ENCODE peak calls at places on chromosome X, in nine cellular contexts. One of them, this sample, is unnamed.

GRCh38 chrX:106177106-106177981 is 9.2 kb downstream of the PWWP3B start:
- DNase-seq in HepG2: no peak
- DNase-seq in A549: no peak
- DNase-seq in suprapubic skin: no peak
- DNase-seq in stomach: no peak
- DNase-seq in upper lobe of left lung: no peak
- DNase-seq in tibial nerve: peak; percentile 13
- DNase-seq in sigmoid colon: no peak
- DNase-seq in ovary: peak; percentile 77
- DNase-seq in this sample: peak; percentile 4

GRCh38 chrX:16825306-16826035 is 39.2 kb downstream of the TXLNG start:
- DNase-seq in HepG2: peak; percentile 25
- DNase-seq in A549: peak; percentile 47
- DNase-seq in suprapubic skin: no peak
- DNase-seq in stomach: no peak
- DNase-seq in upper lobe of left lung: no peak
- DNase-seq in tibial nerve: no peak
- DNase-seq in sigmoid colon: no peak
- DNase-seq in ovary: no peak
- DNase-seq in this sample: no peak

GRCh38 chrX:49175875-49176274 is 4.2 kb downstream of the PLP2 start:
- DNase-seq in HepG2: no peak
- DNase-seq in A549: no peak
- DNase-seq in suprapubic skin: no peak
- DNase-seq in stomach: no peak
- DNase-seq in upper lobe of left lung: no peak
- DNase-seq in tibial nerve: no peak
- DNase-seq in sigmoid colon: no peak
- DNase-seq in ovary: no peak
- DNase-seq in this sample: no peak

GRCh38 chrX:112087545-112087944 is 5.0 kb upstream of the TRPC5 start:
- DNase-seq in HepG2: no peak
- DNase-seq in A549: no peak
- DNase-seq in suprapubic skin: no peak
- DNase-seq in stomach: no peak
- DNase-seq in upper lobe of left lung: no peak
- DNase-seq in tibial nerve: no peak
- DNase-seq in sigmoid colon: no peak
- DNase-seq in ovary: no peak
- DNase-seq in this sample: no peak

GRCh38 chrX:21255207-21255606 is 119.0 kb upstream of the CNKSR2 start:
- DNase-seq in HepG2: no peak
- DNase-seq in A549: no peak
- DNase-seq in suprapubic skin: no peak
- DNase-seq in stomach: no peak
- DNase-seq in upper lobe of left lung: no peak
- DNase-seq in tibial nerve: no peak
- DNase-seq in sigmoid colon: no peak
- DNase-seq in ovary: no peak
- DNase-seq in this sample: no peak

GRCh38 chrX:34638116-34638515 is 19.0 kb downstream of the TMEM47 start:
- DNase-seq in HepG2: peak; percentile 1
- DNase-seq in A549: peak; percentile 31
- DNase-seq in suprapubic skin: no peak
- DNase-seq in stomach: no peak
- DNase-seq in upper lobe of left lung: no peak
- DNase-seq in tibial nerve: no peak
- DNase-seq in sigmoid colon: no peak
- DNase-seq in ovary: no peak
- DNase-seq in this sample: peak; percentile 4

GRCh38 chrX:2325076-2325784 is 175.5 kb downstream of the DHRSX start:
- DNase-seq in HepG2: no peak
- DNase-seq in A549: no peak
- DNase-seq in suprapubic skin: no peak
- DNase-seq in stomach: peak; percentile 84
- DNase-seq in upper lobe of left lung: peak; percentile 90
- DNase-seq in tibial nerve: peak; percentile 38
- DNase-seq in sigmoid colon: peak; percentile 96
- DNase-seq in ovary: peak; percentile 81
- DNase-seq in this sample: peak; percentile 5

GRCh38 chrX:37409278-37409677 is 60.1 kb downstream of the PRRG1 start:
- DNase-seq in HepG2: peak; percentile 54
- DNase-seq in A549: no peak
- DNase-seq in suprapubic skin: no peak
- DNase-seq in stomach: no peak
- DNase-seq in upper lobe of left lung: no peak
- DNase-seq in tibial nerve: no peak
- DNase-seq in sigmoid colon: no peak
- DNase-seq in ovary: no peak
- DNase-seq in this sample: no peak

GRCh38 chrX:107629533-107629909 is 1.2 kb downstream of the PRPS1 start:
- DNase-seq in HepG2: peak; percentile 6
- DNase-seq in A549: peak; percentile 48
- DNase-seq in suprapubic skin: no peak
- DNase-seq in stomach: no peak
- DNase-seq in upper lobe of left lung: no peak
- DNase-seq in tibial nerve: no peak
- DNase-seq in sigmoid colon: no peak
- DNase-seq in ovary: no peak
- DNase-seq in this sample: peak; percentile 7

GRCh38 chrX:107628662-107629532 is 587 bp downstream of the PRPS1 start:
- DNase-seq in HepG2: peak; percentile 25
- DNase-seq in A549: peak; percentile 50
- DNase-seq in suprapubic skin: no peak
- DNase-seq in stomach: no peak
- DNase-seq in upper lobe of left lung: peak; percentile 41
- DNase-seq in tibial nerve: no peak
- DNase-seq in sigmoid colon: no peak
- DNase-seq in ovary: peak; percentile 24
- DNase-seq in this sample: peak; percentile 8

GRCh38 chrX:107627792-107628661 is at the start of gene PRPS1:
- DNase-seq in HepG2: peak; percentile 89
- DNase-seq in A549: peak; percentile 96
- DNase-seq in suprapubic skin: peak; percentile 94
- DNase-seq in stomach: peak; percentile 90
- DNase-seq in upper lobe of left lung: peak; percentile 94
- DNase-seq in tibial nerve: peak; percentile 81
- DNase-seq in sigmoid colon: peak; percentile 96
- DNase-seq in ovary: peak; percentile 84
- DNase-seq in this sample: peak; percentile 90

GRCh38 chrX:107632291-107632690 is 4.0 kb downstream of the PRPS1 start:
- DNase-seq in HepG2: no peak
- DNase-seq in A549: no peak
- DNase-seq in suprapubic skin: no peak
- DNase-seq in stomach: no peak
- DNase-seq in upper lobe of left lung: no peak
- DNase-seq in tibial nerve: no peak
- DNase-seq in sigmoid colon: no peak
- DNase-seq in ovary: no peak
- DNase-seq in this sample: no peak

GRCh38 chrX:107630031-107630689 is 1.9 kb downstream of the PRPS1 start:
- DNase-seq in HepG2: no peak
- DNase-seq in A549: no peak
- DNase-seq in suprapubic skin: no peak
- DNase-seq in stomach: no peak
- DNase-seq in upper lobe of left lung: no peak
- DNase-seq in tibial nerve: no peak
- DNase-seq in sigmoid colon: no peak
- DNase-seq in ovary: no peak
- DNase-seq in this sample: no peak
- H3K4me3 ChIP-seq in HepG2: peak overlapping the region; percentile 63
- H3K4me3 ChIP-seq in A549: peak overlapping the region; percentile 92
- H3K4me3 ChIP-seq in suprapubic skin: peak overlapping the region; percentile 60
- H3K4me3 ChIP-seq in stomach: no peak overlapping the region
- H3K4me3 ChIP-seq in upper lobe of left lung: peak overlapping the region; percentile 66
- H3K4me3 ChIP-seq in tibial nerve: no peak overlapping the region
- H3K4me3 ChIP-seq in sigmoid colon: peak overlapping the region; percentile 59
- H3K4me3 ChIP-seq in ovary: no peak overlapping the region
- H3K4me3 ChIP-seq in this sample: no peak overlapping the region

GRCh38 chrX:18426004-18426320 is 554 bp downstream of the CDKL5 start:
- DNase-seq in HepG2: no peak
- DNase-seq in A549: no peak
- DNase-seq in suprapubic skin: no peak
- DNase-seq in stomach: no peak
- DNase-seq in upper lobe of left lung: no peak
- DNase-seq in tibial nerve: no peak
- DNase-seq in sigmoid colon: no peak
- DNase-seq in ovary: no peak
- DNase-seq in this sample: no peak

GRCh38 chrX:18424482-18425198 is 768 bp upstream of the CDKL5 start:
- DNase-seq in HepG2: no peak
- DNase-seq in A549: peak; percentile 70
- DNase-seq in suprapubic skin: no peak
- DNase-seq in stomach: no peak
- DNase-seq in upper lobe of left lung: peak; percentile 26
- DNase-seq in tibial nerve: no peak
- DNase-seq in sigmoid colon: peak; percentile 69
- DNase-seq in ovary: peak; percentile 23
- DNase-seq in this sample: no peak

GRCh38 chrX:18422886-18423285 is 2.5 kb upstream of the CDKL5 start:
- DNase-seq in HepG2: no peak
- DNase-seq in A549: no peak
- DNase-seq in suprapubic skin: no peak
- DNase-seq in stomach: no peak
- DNase-seq in upper lobe of left lung: no peak
- DNase-seq in tibial nerve: no peak
- DNase-seq in sigmoid colon: no peak
- DNase-seq in ovary: no peak
- DNase-seq in this sample: no peak

GRCh38 chrX:18425199-18426003 is at the start of gene CDKL5:
- DNase-seq in HepG2: peak; percentile 92
- DNase-seq in A549: peak; percentile 98
- DNase-seq in suprapubic skin: peak; percentile 99
- DNase-seq in stomach: peak; percentile 97
- DNase-seq in upper lobe of left lung: peak; percentile 98
- DNase-seq in tibial nerve: peak; percentile 95
- DNase-seq in sigmoid colon: peak; percentile 98
- DNase-seq in ovary: peak; percentile 98
- DNase-seq in this sample: peak; percentile 97

DNA sequence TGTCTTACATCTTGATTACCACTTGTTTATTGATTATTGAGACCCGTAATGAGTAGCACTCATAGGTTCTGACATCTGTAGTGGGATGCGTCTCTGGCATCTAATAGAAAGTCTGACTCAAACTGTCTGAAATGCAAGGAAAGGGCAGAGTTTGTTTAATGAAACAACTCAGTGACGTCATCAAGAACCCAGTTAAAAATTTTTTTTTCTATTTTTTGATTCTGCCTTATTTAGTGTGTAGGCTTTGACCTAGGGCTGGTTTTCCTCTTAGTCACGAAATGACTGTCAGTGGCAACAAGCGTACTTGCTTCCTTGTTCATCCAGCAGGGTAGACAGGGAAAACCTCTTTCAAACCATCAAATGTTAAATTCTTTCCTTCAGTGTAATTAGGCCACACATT is 3.1 kb upstream of the CDKL5 start:
- DNase-seq in HepG2: no peak
- DNase-seq in A549: peak; percentile 92
- DNase-seq in suprapubic skin: no peak
- DNase-seq in stomach: no peak
- DNase-seq in upper lobe of left lung: no peak
- DNase-seq in tibial nerve: no peak
- DNase-seq in sigmoid colon: no peak
- DNase-seq in ovary: no peak
- DNase-seq in this sample: no peak
- H3K27ac ChIP-seq in HepG2: no peak overlapping the region
- H3K27ac ChIP-seq in A549: peak overlapping the region; percentile 92
- H3K27ac ChIP-seq in suprapubic skin: no peak overlapping the region
- H3K27ac ChIP-seq in stomach: no peak overlapping the region
- H3K27ac ChIP-seq in upper lobe of left lung: no peak overlapping the region
- H3K27ac ChIP-seq in tibial nerve: no peak overlapping the region
- H3K27ac ChIP-seq in sigmoid colon: no peak overlapping the region
- H3K27ac ChIP-seq in ovary: no peak overlapping the region
- H3K27ac ChIP-seq in this sample: no peak overlapping the region

GRCh38 chrX:134985479-134985878 is 5.3 kb upstream of the SMIM10 start:
- DNase-seq in HepG2: no peak
- DNase-seq in A549: no peak
- DNase-seq in suprapubic skin: no peak
- DNase-seq in stomach: no peak
- DNase-seq in upper lobe of left lung: no peak
- DNase-seq in tibial nerve: no peak
- DNase-seq in sigmoid colon: no peak
- DNase-seq in ovary: no peak
- DNase-seq in this sample: no peak

DNA sequence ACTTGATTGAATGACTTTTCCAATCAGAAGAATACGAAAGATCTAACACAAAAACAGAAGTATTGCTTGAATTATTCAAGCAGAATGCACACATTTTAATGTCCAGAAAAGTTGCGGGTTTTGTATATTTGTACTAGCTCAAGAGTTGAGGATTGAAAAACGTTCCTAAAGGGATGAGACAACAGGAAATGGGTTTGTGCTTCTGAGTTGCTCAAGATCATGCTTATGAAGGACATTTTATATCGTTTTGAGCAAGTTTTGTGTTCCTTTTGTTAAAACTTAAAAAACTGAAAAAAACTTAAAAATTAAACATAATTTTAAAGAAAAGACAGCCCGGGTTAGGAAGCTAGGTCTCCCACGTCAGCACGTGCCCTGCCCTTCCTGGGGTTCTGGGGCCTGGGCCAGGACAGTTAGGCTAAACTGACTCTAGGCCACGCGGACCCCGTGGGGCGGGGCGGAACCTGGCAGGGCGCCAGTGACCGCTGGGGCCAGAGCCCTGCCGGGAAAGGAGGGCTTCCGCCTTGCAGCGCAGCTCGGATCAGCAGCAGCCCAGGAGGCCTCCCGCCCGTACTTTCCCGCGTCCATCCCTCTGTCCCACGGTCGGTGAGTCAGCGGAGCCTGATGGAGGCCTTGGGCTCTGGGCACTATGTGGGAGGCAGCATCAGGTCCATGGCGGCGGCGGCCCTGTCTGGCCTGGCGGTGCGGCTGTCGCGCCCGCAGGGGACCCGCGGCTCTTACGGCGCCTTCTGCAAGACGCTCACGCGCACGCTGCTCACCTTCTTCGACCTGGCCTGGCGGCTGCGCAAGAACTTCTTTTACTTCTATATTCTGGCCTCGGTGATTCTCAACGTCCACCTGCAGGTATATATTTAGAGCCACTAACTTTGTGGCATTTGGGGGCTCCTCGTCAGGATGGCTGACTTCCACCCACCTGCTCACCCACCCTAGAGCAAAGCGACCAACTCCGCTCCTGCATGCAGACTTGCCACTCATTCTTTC is at the start of gene SMIM10:
- DNase-seq in HepG2: no peak
- DNase-seq in A549: peak; percentile 5
- DNase-seq in suprapubic skin: peak; percentile 80
- DNase-seq in stomach: peak; percentile 55
- DNase-seq in upper lobe of left lung: peak; percentile 57
- DNase-seq in tibial nerve: peak; percentile 53
- DNase-seq in sigmoid colon: peak; percentile 87
- DNase-seq in ovary: peak; percentile 81
- DNase-seq in this sample: peak; percentile 8
- TF ChIP-seq POLR2A in HepG2: no peak
- TF ChIP-seq POLR2A in A549: no peak
- TF ChIP-seq POLR2A in suprapubic skin: no peak
- TF ChIP-seq POLR2A in stomach: no peak
- TF ChIP-seq POLR2A in upper lobe of left lung: no peak
- TF ChIP-seq POLR2A in tibial nerve: no peak
- TF ChIP-seq POLR2A in sigmoid colon: no peak
- TF ChIP-seq POLR2A in ovary: no peak
- TF ChIP-seq POLR2A in this sample: peak; percentile 11

GRCh38 chrX:135382260-135382659 is 39.5 kb upstream of the SMIM10L2A start:
- DNase-seq in HepG2: no peak
- DNase-seq in A549: no peak
- DNase-seq in suprapubic skin: no peak
- DNase-seq in stomach: no peak
- DNase-seq in upper lobe of left lung: no peak
- DNase-seq in tibial nerve: no peak
- DNase-seq in sigmoid colon: no peak
- DNase-seq in ovary: no peak
- DNase-seq in this sample: no peak

GRCh38 chrX:135383249-135383648 is 38.5 kb upstream of the SMIM10L2A start:
- DNase-seq in HepG2: no peak
- DNase-seq in A549: no peak
- DNase-seq in suprapubic skin: no peak
- DNase-seq in stomach: no peak
- DNase-seq in upper lobe of left lung: no peak
- DNase-seq in tibial nerve: no peak
- DNase-seq in sigmoid colon: no peak
- DNase-seq in ovary: no peak
- DNase-seq in this sample: no peak

GRCh38 chrX:135388841-135389240 is 32.9 kb upstream of the SMIM10L2A start:
- DNase-seq in HepG2: no peak
- DNase-seq in A549: no peak
- DNase-seq in suprapubic skin: no peak
- DNase-seq in stomach: no peak
- DNase-seq in upper lobe of left lung: no peak
- DNase-seq in tibial nerve: no peak
- DNase-seq in sigmoid colon: no peak
- DNase-seq in ovary: no peak
- DNase-seq in this sample: no peak

GRCh38 chrX:135389243-135389642 is 32.5 kb upstream of the SMIM10L2A start:
- DNase-seq in HepG2: no peak
- DNase-seq in A549: no peak
- DNase-seq in suprapubic skin: no peak
- DNase-seq in stomach: no peak
- DNase-seq in upper lobe of left lung: no peak
- DNase-seq in tibial nerve: no peak
- DNase-seq in sigmoid colon: no peak
- DNase-seq in ovary: no peak
- DNase-seq in this sample: no peak

GRCh38 chrX:135384161-135384836 is 37.4 kb upstream of the SMIM10L2A start:
- DNase-seq in HepG2: no peak
- DNase-seq in A549: no peak
- DNase-seq in suprapubic skin: no peak
- DNase-seq in stomach: no peak
- DNase-seq in upper lobe of left lung: no peak
- DNase-seq in tibial nerve: no peak
- DNase-seq in sigmoid colon: no peak
- DNase-seq in ovary: no peak
- DNase-seq in this sample: no peak
- H3K4me3 ChIP-seq in HepG2: no peak overlapping the region
- H3K4me3 ChIP-seq in A549: no peak overlapping the region
- H3K4me3 ChIP-seq in suprapubic skin: no peak overlapping the region
- H3K4me3 ChIP-seq in stomach: no peak overlapping the region
- H3K4me3 ChIP-seq in upper lobe of left lung: no peak overlapping the region
- H3K4me3 ChIP-seq in tibial nerve: no peak overlapping the region
- H3K4me3 ChIP-seq in sigmoid colon: no peak overlapping the region
- H3K4me3 ChIP-seq in ovary: no peak overlapping the region
- H3K4me3 ChIP-seq in this sample: no peak overlapping the region

This sample was measured in prostate gland.